ENCODE peak calls at places on chromosome 11, in five cellular contexts. G is fibroblast of the aortic adventitia, L is HFFc6, M is chondrocyte, F is hepatocyte. Q is an unnamed sample.

GRCh38 chr11:83272627-83273026 is 13.5 kb downstream of the CCDC90B start:
- DNase-seq in M (no peak), G (peak), L (peak), F (no peak), Q (peak)

GRCh38 chr11:124716596-124716995 is 23.1 kb upstream of the NRGN start:
- DNase-seq in M (no peak), L (no peak), F (no peak), G (peak), Q (no peak)

GRCh38 chr11:103315248-103315647 is 206.0 kb downstream of the DYNC2H1 start:
- DNase-seq in G (no peak), L (no peak), F (no peak), M (no peak), Q (no peak)

GRCh38 chr11:29963796-29964195 is 53.0 kb downstream of the KCNA4 start:
- DNase-seq in F (no peak), L (no peak), M (no peak), G (no peak), Q (no peak)

GRCh38 chr11:127345819-127346459 is 345.4 kb upstream of the KIRREL3 start:
- DNase-seq in M (no peak), F (peak), L (peak), G (peak), Q (peak)

GRCh38 chr11:65479184-65480145 is 19.4 kb upstream of the MALAT1 start:
- DNase-seq in F (peak), G (peak), M (peak), L (peak), Q (peak)

GRCh38 chr11:79308429-79308828 is 132.4 kb downstream of the TENM4 start:
- DNase-seq in M (no peak), F (no peak), L (no peak), G (no peak), Q (no peak)

GRCh38 chr11:12058425-12059115 is 50.1 kb upstream of the DKK3 start:
- DNase-seq in L (no peak), G (no peak), M (no peak), F (no peak), Q (no peak)

GRCh38 chr11:125070699-125071254 is 7.7 kb downstream of the SLC37A2 start:
- DNase-seq in M (no peak), F (peak), L (peak), G (peak), Q (peak)

GRCh38 chr11:5663511-5663910 is 21.4 kb downstream of the TRIM5 start:
- DNase-seq in G (no peak), L (no peak), F (no peak), M (no peak), Q (no peak)

GRCh38 chr11:73308003-73308962 is at the start of gene ARHGEF17:
- DNase-seq in M (no peak), L (peak), G (peak), F (peak), Q (peak)

GRCh38 chr11:114586797-114587196 is 8.8 kb downstream of the NXPE4 start:
- DNase-seq in G (peak), L (no peak), M (no peak), F (no peak), Q (no peak)

GRCh38 chr11:65634140-65634436 is 3.8 kb upstream of the SIPA1 start:
- DNase-seq in M (no peak), L (no peak), G (no peak), F (no peak), Q (no peak)

GRCh38 chr11:76672431-76673163 is 2.0 kb upstream of the LRRC32 start:
- DNase-seq in M (no peak), L (no peak), F (no peak), G (no peak), Q (no peak)

GRCh38 chr11:77278595-77279506 is 22.6 kb downstream of the GDPD4 start:
- DNase-seq in G (peak), F (no peak), M (no peak), L (peak), Q (no peak)

GRCh38 chr11:127105578-127105977 is 105.0 kb upstream of the KIRREL3 start:
- DNase-seq in L (no peak), M (no peak), G (no peak), F (no peak), Q (no peak)

GRCh38 chr11:90222459-90223247 is at the start of gene CHORDC1:
- DNase-seq in F (peak), M (peak), G (peak), L (peak), Q (peak)

GRCh38 chr11:111561801-111562325 is 21.3 kb downstream of the LAYN start:
- DNase-seq in L (peak), G (peak), F (no peak), M (no peak), Q (peak)

GRCh38 chr11:122069946-122070345 is 46.1 kb downstream of the BLID start:
- DNase-seq in G (peak), M (no peak), L (peak), F (peak), Q (peak)

GRCh38 chr11:61111786-61112517 is 9.7 kb downstream of the CD5 start:
- DNase-seq in G (no peak), F (no peak), L (no peak), M (no peak), Q (no peak)

GRCh38 chr11:13215157-13215556 is 62.4 kb upstream of the BMAL1 start:
- DNase-seq in L (peak), M (no peak), G (peak), F (no peak), Q (peak)

GRCh38 chr11:92249156-92249753 is 24.6 kb downstream of the FAT3 start:
- DNase-seq in G (no peak), M (no peak), L (no peak), F (no peak), Q (no peak)

GRCh38 chr11:128291835-128292234 is 295.5 kb downstream of the ETS1 start:
- DNase-seq in F (no peak), M (no peak), G (no peak), L (no peak), Q (no peak)

GRCh38 chr11:69306821-69307220 is 12.9 kb downstream of the MYEOV start:
- DNase-seq in G (no peak), F (no peak), L (no peak), M (peak), Q (no peak)

GRCh38 chr11:78672850-78673641 is 98.4 kb upstream of the NARS2 start:
- DNase-seq in L (no peak), M (no peak), G (no peak), F (no peak), Q (no peak)

GRCh38 chr11:9815486-9816136 is 151.7 kb downstream of the SWAP70 start:
- DNase-seq in L (peak), M (no peak), G (peak), F (no peak), Q (peak)

GRCh38 chr11:24324211-24324610 is 172.6 kb upstream of the LUZP2 start:
- DNase-seq in L (no peak), G (no peak), M (no peak), F (no peak), Q (peak)

GRCh38 chr11:35968386-35969088 is 24.7 kb downstream of the LDLRAD3 start:
- DNase-seq in L (no peak), M (no peak), F (peak), G (no peak), Q (no peak)

GRCh38 chr11:2194877-2195755 is 23.5 kb upstream of the TH start:
- DNase-seq in L (no peak), M (no peak), G (peak), F (peak), Q (peak)

GRCh38 chr11:34266090-34266912 is 91.5 kb downstream of the ABTB2 start:
- DNase-seq in L (peak), M (no peak), F (peak), G (peak), Q (peak)

GRCh38 chr11:32116668-32117067 is 25.8 kb downstream of the RCN1 start:
- DNase-seq in L (no peak), G (no peak), M (no peak), F (no peak), Q (no peak)

GRCh38 chr11:119629085-119629484 is 99.9 kb downstream of the NECTIN1 start:
- DNase-seq in M (no peak), F (no peak), L (no peak), G (no peak), Q (no peak)

GRCh38 chr11:128687321-128687720 is 6.6 kb upstream of the FLI1 start:
- DNase-seq in L (no peak), F (no peak), G (no peak), M (no peak), Q (no peak)

GRCh38 chr11:16759857-16760256 is 21.4 kb downstream of the C11orf58 start:
- DNase-seq in G (no peak), F (no peak), M (no peak), L (no peak), Q (no peak)

GRCh38 chr11:3073029-3073435 is 15.8 kb upstream of the CARS1 start:
- DNase-seq in L (no peak), F (no peak), M (no peak), G (peak), Q (no peak)

GRCh38 chr11:115117931-115118479 is 386.2 kb downstream of the CADM1 start:
- DNase-seq in M (no peak), L (no peak), F (no peak), G (no peak), Q (no peak)

GRCh38 chr11:115241899-115242298 is 262.3 kb downstream of the CADM1 start:
- DNase-seq in G (no peak), L (no peak), M (no peak), F (no peak), Q (no peak)

GRCh38 chr11:78762105-78762504 is 187.4 kb upstream of the NARS2 start:
- DNase-seq in G (no peak), L (no peak), F (no peak), M (no peak), Q (no peak)

GRCh38 chr11:67647471-67647870 is 3.1 kb downstream of the ACY3 start:
- DNase-seq in G (no peak), M (no peak), L (no peak), F (peak), Q (no peak)

GRCh38 chr11:67646535-67647336 is 3.8 kb downstream of the ACY3 start:
- DNase-seq in M (no peak), G (no peak), L (no peak), F (no peak), Q (no peak)

GRCh38 chr11:67648796-67649613 is 1.5 kb downstream of the ACY3 start:
- DNase-seq in L (no peak), F (no peak), M (peak), G (no peak), Q (no peak)

GRCh38 chr11:67649634-67650540 is 643 bp downstream of the ACY3 start:
- DNase-seq in M (peak), L (no peak), G (no peak), F (no peak), Q (no peak)

DNA sequence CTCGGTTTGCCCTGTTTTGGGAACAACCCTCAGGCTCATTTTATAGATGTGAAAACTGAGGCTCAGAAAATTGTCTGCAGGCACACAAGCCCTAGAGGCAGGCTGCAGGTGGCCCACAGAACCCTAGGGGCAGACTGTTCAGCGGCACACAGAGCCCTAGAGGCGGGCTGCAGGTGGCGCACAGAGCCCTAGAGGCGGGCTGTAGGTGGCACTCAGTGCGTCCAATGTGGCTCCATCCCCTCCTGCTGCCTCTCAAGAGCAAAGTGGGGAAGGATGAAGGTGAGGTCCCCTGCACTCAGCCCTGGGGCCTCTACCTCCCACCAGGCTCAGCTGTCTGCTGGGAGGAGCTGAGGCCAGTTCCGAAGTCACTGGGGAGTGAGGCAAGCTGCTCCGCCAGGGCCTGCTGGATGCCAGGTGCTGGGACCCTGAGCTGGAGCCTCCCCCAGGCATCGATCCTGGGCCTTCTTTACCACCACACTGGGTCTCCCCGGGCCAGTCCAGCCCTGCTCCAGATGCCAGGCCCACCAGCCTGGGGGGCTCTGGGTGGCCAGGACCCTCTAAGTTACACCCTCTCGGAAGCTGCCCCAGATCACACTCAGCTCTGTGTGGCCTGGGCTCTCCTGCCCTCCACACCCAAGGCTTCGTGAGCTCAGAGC is 2.3 kb downstream of the ACY3 start:
- DNase-seq in F (peak), G (no peak), L (no peak), M (no peak), Q (no peak)
- TF ChIP-seq CTCF in F (no peak), G (no peak), L (peak), M (peak), Q (peak)

GRCh38 chr11:38256436-38256835 is 1658.4 kb upstream of the RAG2 start:
- DNase-seq in M (no peak), G (no peak), L (no peak), F (no peak), Q (no peak)
- TF ChIP-seq CTCF in M (no peak), G (no peak), L (no peak), F (no peak), Q (no peak)

DNA sequence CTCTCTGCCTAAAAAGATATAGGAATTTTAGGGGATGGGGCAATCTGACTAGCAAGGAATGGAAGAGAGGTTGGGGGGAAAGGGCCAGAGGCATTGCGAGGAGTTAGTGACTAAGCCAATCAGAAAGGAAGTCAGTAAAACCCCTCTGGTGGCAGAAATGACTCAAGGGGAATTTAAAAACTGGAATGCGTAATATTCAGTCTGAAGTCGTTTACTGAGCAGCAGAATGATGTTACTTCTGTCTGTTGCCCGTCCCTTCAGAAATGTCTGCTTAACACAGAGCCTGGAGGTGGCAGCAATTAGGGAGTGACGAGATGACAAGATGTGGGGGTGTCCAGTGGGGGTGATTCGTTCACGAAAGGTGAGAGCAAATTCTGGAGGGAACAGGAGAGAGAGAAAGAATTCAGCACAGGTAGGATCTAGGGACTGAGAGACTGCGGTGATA is 107.7 kb upstream of the CLMP start:
- DNase-seq in L (peak), G (peak), F (peak), M (no peak), Q (peak)
- TF ChIP-seq CTCF in L (peak), G (peak), F (no peak), M (peak), Q (peak)

GRCh38 chr11:45847908-45848316 is 637 bp downstream of the CRY2 start:
- DNase-seq in M (no peak), L (peak), G (peak), F (peak), Q (peak)
- TF ChIP-seq CTCF in M (peak), L (peak), G (peak), F (no peak), Q (peak)

DNA sequence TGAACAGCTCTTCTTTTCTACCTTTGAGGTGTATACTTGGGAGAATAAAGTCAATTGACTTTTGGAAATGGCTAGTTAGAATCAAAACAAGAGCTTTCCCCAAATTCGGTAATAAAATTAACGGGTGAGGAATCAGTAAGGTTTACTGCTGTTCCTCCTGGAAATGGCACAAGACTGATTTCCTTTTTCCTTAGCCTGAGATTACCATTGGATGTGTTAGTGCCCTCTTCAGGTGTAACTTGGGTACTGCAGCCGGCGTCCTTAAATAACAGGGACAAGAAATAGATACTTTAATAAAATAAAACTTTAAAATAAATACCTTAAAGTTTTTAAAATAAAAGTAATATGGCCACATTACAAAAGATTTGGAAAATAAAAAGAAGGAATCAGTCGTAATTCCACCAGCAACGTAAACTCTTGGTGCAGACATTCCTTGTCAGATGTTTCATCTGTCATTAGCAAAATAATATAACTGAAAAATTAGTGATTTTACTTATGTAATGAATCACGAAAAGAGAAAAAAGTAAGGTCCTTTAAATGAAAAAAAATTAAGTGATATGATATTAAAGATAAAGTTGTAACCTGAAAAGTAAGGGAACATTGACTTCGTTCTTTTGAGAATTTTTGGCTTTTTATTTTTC is 29.7 kb downstream of the ZFTA start:
- DNase-seq in M (no peak), G (peak), L (peak), F (peak), Q (peak)
- TF ChIP-seq CTCF in M (peak), G (peak), L (peak), F (peak), Q (peak)

GRCh38 chr11:108027057-108027456 is 18.4 kb downstream of the CUL5 start:
- DNase-seq in G (no peak), M (no peak), F (no peak), L (no peak), Q (no peak)
- TF ChIP-seq CTCF in G (no peak), M (peak), F (no peak), L (peak), Q (peak)

DNA sequence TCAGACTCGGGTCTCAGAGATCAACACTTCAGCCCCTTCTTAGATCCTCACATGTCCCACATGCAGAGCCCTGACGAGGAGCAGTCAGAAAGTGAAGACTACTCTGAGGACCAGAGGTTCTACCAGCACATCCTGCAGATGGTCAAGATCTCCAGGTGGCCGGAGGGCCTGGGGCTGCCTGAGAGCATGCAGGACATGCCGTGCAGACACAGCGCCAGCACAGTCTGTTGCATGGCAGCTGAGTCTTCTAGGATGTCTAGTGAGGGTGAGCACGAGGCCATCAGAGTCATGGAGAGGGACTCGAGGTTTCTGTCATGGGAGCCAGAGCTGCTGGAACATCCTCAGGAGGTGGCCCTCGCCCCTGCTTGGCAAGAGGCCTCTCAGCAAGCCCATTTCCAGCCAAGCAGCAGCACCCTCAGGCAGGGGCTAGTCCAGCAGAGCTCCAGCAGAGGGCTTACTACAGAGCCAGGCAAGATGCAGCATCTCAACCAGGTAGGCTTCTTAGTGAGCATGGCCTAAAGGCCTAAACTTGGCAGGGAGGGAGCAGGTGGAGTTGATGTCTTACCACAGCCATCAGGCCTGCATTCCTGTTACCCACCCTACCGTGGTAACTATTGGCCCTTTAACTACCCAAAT is 28.6 kb downstream of the CEP164 start:
- DNase-seq in F (no peak), G (no peak), M (no peak), L (no peak), Q (no peak)
- TF ChIP-seq CTCF in F (no peak), G (no peak), M (no peak), L (no peak), Q (no peak)

DNA sequence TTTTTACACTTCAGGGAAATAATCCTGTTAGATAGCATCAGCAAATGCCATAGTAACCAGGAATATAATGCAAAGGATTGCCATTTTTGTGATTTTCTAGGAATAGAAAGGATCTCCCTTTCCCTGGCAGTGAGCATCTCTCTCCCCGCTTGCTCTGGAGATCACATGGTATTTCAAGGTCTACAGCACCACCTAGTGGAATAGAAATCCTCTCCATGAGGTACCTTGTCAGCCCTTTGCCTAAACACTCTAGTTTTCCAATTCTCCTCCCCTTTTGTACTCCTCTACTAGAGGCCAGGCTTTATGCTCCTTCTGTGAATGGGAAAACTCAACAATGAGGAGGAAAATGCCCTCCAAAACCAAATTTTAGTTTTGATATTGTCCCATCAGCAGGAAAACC is 78.4 kb downstream of the XRRA1 start:
- DNase-seq in G (peak), F (no peak), L (peak), M (no peak), Q (peak)
- TF ChIP-seq CTCF in G (peak), F (no peak), L (peak), M (peak), Q (peak)

DNA sequence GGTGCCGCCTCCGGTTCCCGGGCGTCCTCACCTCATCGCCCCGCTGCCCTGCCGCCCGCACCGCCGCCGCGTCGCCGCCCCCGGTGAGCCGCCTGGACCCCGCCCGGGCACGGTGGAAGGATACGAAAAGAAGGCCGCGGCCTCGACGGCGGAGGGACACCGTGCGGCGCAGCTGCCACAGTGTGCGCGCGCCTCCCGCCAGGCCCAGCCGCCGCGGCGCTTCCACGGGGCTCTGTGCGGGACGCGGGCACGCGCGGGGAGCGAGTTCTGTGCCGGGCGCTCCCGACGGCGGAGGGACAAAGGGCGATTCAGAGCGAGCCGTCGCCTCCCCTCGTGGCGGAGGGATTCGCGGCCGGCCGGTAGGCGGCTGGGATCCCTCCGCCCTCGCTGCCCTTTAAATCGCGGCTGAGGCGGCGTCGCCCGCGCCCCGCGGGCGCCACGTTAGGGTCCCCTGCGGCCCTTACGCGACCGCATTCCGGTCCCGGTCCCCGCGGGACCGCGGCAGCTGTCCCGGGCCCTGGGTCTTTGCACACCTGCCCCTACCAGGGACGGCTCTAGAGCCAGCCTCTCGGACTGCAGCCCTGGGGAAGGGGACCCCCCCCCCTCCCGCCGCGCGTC is 568 bp upstream of the KMT5B start:
- DNase-seq in M (peak), L (peak), G (peak), F (peak), Q (peak)
- TF ChIP-seq CTCF in M (peak), L (peak), G (peak), F (no peak), Q (no peak)